ENCODE peak calls at places on chromosomes 6 and 20, in six cellular contexts. Z, J, M, V, E and Y are unnamed samples.

GRCh38 chr20:47620808-47621805 is 119.4 kb downstream of the NCOA3 start:
- DNase-seq in Z (peak; percentile 18), M (peak; percentile 42), J (peak; percentile 15), V (peak; percentile 67), E (peak; percentile 53), Y (no peak)

GRCh38 chr6:127023001-127023778 is 95.3 kb upstream of the RSPO3 start:
- DNase-seq in M (no peak), J (no peak), V (no peak), E (no peak), Z (no peak), Y (no peak)

GRCh38 chr20:2955257-2955950 is 82.1 kb downstream of the PTPRA start:
- DNase-seq in E (no peak), Z (peak; percentile 29), V (no peak), J (no peak), M (peak; percentile 4), Y (no peak)

GRCh38 chr20:62980970-62981369 is 25.8 kb downstream of the BHLHE23 start:
- DNase-seq in V (peak; percentile 29), J (no peak), E (no peak), Z (no peak), M (no peak), Y (no peak)

GRCh38 chr20:7361321-7361720 is 578.9 kb downstream of the HAO1 start:
- DNase-seq in M (no peak), E (no peak), J (no peak), Z (no peak), V (no peak), Y (peak; percentile 87)

GRCh38 chr20:41098703-41099250 is 38.6 kb upstream of the PLCG1 start:
- DNase-seq in Z (no peak), M (no peak), J (no peak), E (peak; percentile 13), V (no peak), Y (no peak)

GRCh38 chr20:11267131-11267761 is 593.4 kb upstream of the JAG1 start:
- DNase-seq in Z (peak; percentile 68), V (peak; percentile 96), J (peak; percentile 71), E (peak; percentile 95), M (peak; percentile 95), Y (peak; percentile 21)

GRCh38 chr20:35292504-35293285 is 470 bp upstream of the FAM83C start:
- DNase-seq in M (no peak), E (no peak), V (peak; percentile 29), Z (no peak), J (no peak), Y (no peak)

GRCh38 chr6:104579464-104579863 is 280.3 kb downstream of the HACE1 start:
- DNase-seq in J (no peak), V (no peak), Z (no peak), E (peak; percentile 48), M (no peak), Y (no peak)

GRCh38 chr6:142843344-142843743 is 101.6 kb downstream of the HIVEP2 start:
- DNase-seq in J (no peak), V (no peak), E (no peak), M (no peak), Z (no peak), Y (no peak)

GRCh38 chr20:62148908-62149314 is 5.3 kb downstream of the SS18L1 start:
- DNase-seq in J (no peak), M (no peak), Z (no peak), E (no peak), V (no peak), Y (no peak)

GRCh38 chr6:107621216-107621940 is 131.5 kb downstream of the SOBP start:
- DNase-seq in Z (no peak), M (no peak), E (no peak), J (no peak), V (no peak), Y (peak; percentile 87)

GRCh38 chr6:113774122-113774835 is 82.9 kb upstream of the MARCKS start:
- DNase-seq in E (peak; percentile 16), M (peak; percentile 46), V (peak; percentile 24), J (no peak), Z (no peak), Y (no peak)

GRCh38 chr6:46412662-46413061 is 78.6 kb downstream of the RCAN2 start:
- DNase-seq in Z (no peak), E (no peak), M (no peak), V (no peak), J (no peak), Y (no peak)

GRCh38 chr6:130027948-130028347 is 9.6 kb downstream of the L3MBTL3 start:
- DNase-seq in M (no peak), Z (peak; percentile 36), E (no peak), V (no peak), J (no peak), Y (no peak)

GRCh38 chr20:5149892-5150225 is 23.1 kb downstream of the CDS2 start:
- DNase-seq in Z (no peak), M (no peak), E (no peak), J (no peak), V (no peak), Y (no peak)

GRCh38 chr6:32666420-32667300 is at the start of gene HLA-DQB1:
- DNase-seq in Z (peak; percentile 91), E (peak; percentile 35), M (no peak), V (peak; percentile 70), J (peak; percentile 15), Y (no peak)

GRCh38 chr6:74409447-74409846 is 713.4 kb downstream of the CD109 start:
- DNase-seq in E (peak; percentile 62), Z (peak; percentile 3), J (no peak), M (peak; percentile 66), V (peak; percentile 81), Y (no peak)

GRCh38 chr6:124119591-124119990 is 315.9 kb downstream of the NKAIN2 start:
- DNase-seq in M (no peak), V (no peak), E (no peak), Z (no peak), J (no peak), Y (peak; percentile 29)

GRCh38 chr20:50588034-50588736 is 78.0 kb downstream of the PTPN1 start:
- DNase-seq in V (peak; percentile 72), M (peak; percentile 52), E (peak; percentile 81), J (no peak), Z (peak; percentile 85), Y (no peak)

GRCh38 chr6:81371929-81372328 is 380.6 kb downstream of the TENT5A start:
- DNase-seq in V (no peak), E (no peak), Z (no peak), J (no peak), M (no peak), Y (no peak)

GRCh38 chr6:170026272-170027110 is 264.4 kb downstream of the DLL1 start:
- DNase-seq in E (peak; percentile 89), J (no peak), V (peak; percentile 96), Z (no peak), M (no peak), Y (peak; percentile 80)

GRCh38 chr20:59738851-59739250 is 134.5 kb downstream of the PHACTR3 start:
- DNase-seq in Z (no peak), J (no peak), E (no peak), V (no peak), M (no peak), Y (no peak)

GRCh38 chr6:163729127-163729872 is 314.8 kb downstream of the QKI start:
- DNase-seq in M (no peak), J (no peak), E (no peak), Z (no peak), V (no peak), Y (no peak)

GRCh38 chr20:1940581-1940980 is 45.4 kb downstream of the SIRPA start:
- DNase-seq in V (peak; percentile 45), M (no peak), Z (no peak), J (no peak), E (no peak), Y (no peak)

GRCh38 chr6:37554480-37554819 is 54.8 kb upstream of the CCDC167 start:
- DNase-seq in M (peak; percentile 26), J (no peak), E (no peak), Z (no peak), V (no peak), Y (no peak)

GRCh38 chr6:25013249-25013648 is 77.5 kb upstream of the RIPOR2 start:
- DNase-seq in Z (peak; percentile 23), M (no peak), E (no peak), V (no peak), J (no peak), Y (no peak)

GRCh38 chr6:132715204-132715603 is 1.3 kb upstream of the VNN1 start:
- DNase-seq in J (peak; percentile 74), Z (no peak), E (peak; percentile 84), V (peak; percentile 85), M (peak; percentile 74), Y (no peak)

GRCh38 chr6:830667-831327 is 137.9 kb upstream of the EXOC2 start:
- DNase-seq in Z (no peak), E (no peak), M (no peak), J (no peak), V (no peak), Y (peak; percentile 76)

GRCh38 chr20:19071902-19072498 is 140.4 kb upstream of the SLC24A3 start:
- DNase-seq in Z (no peak), E (no peak), J (no peak), M (no peak), V (no peak), Y (no peak)